ENCODE peak calls at places on chromosomes 2 and 18, in six cellular contexts. One of them, this sample, is unnamed.

GRCh38 chr2:174965992-174966789 is 39.0 kb downstream of the CHN1 start:
- DNase-seq in IMR-90: peak; percentile 42
- DNase-seq in cardiac muscle cell: peak; percentile 46
- DNase-seq in esophagus squamous epithelium: no peak
- DNase-seq in PC-9: no peak
- DNase-seq in fibroblast of lung: peak; percentile 59
- DNase-seq in this sample: no peak

GRCh38 chr18:36158261-36158867 is 28.7 kb downstream of the ELP2 start:
- DNase-seq in IMR-90: peak; percentile 94
- DNase-seq in cardiac muscle cell: peak; percentile 65
- DNase-seq in esophagus squamous epithelium: no peak
- DNase-seq in PC-9: no peak
- DNase-seq in fibroblast of lung: peak; percentile 82
- DNase-seq in this sample: no peak

GRCh38 chr2:166960702-166961101 is 72.4 kb downstream of the XIRP2 start:
- DNase-seq in IMR-90: no peak
- DNase-seq in cardiac muscle cell: no peak
- DNase-seq in esophagus squamous epithelium: no peak
- DNase-seq in PC-9: no peak
- DNase-seq in fibroblast of lung: no peak
- DNase-seq in this sample: no peak

GRCh38 chr2:206996556-206997065 is 57.3 kb downstream of the CPO start:
- DNase-seq in IMR-90: no peak
- DNase-seq in cardiac muscle cell: no peak
- DNase-seq in esophagus squamous epithelium: no peak
- DNase-seq in PC-9: no peak
- DNase-seq in fibroblast of lung: no peak
- DNase-seq in this sample: no peak

GRCh38 chr2:201984333-201984732 is 49.3 kb upstream of the FZD7 start:
- DNase-seq in IMR-90: no peak
- DNase-seq in cardiac muscle cell: no peak
- DNase-seq in esophagus squamous epithelium: no peak
- DNase-seq in PC-9: no peak
- DNase-seq in fibroblast of lung: no peak
- DNase-seq in this sample: no peak

GRCh38 chr2:160324161-160324768 is 124.2 kb upstream of the ITGB6 start:
- DNase-seq in IMR-90: peak; percentile 70
- DNase-seq in cardiac muscle cell: peak; percentile 75
- DNase-seq in esophagus squamous epithelium: no peak
- DNase-seq in PC-9: peak; percentile 27
- DNase-seq in fibroblast of lung: peak; percentile 77
- DNase-seq in this sample: no peak

GRCh38 chr2:205675861-205676516 is 6.3 kb upstream of the NRP2 start:
- DNase-seq in IMR-90: peak; percentile 85
- DNase-seq in cardiac muscle cell: peak; percentile 84
- DNase-seq in esophagus squamous epithelium: no peak
- DNase-seq in PC-9: no peak
- DNase-seq in fibroblast of lung: peak; percentile 86
- DNase-seq in this sample: no peak

GRCh38 chr18:2293109-2293839 is 278.0 kb downstream of the METTL4 start:
- DNase-seq in IMR-90: no peak
- DNase-seq in cardiac muscle cell: no peak
- DNase-seq in esophagus squamous epithelium: no peak
- DNase-seq in PC-9: peak; percentile 7
- DNase-seq in fibroblast of lung: no peak
- DNase-seq in this sample: no peak

GRCh38 chr18:48918660-48919415 is 31.9 kb downstream of the SMAD7 start:
- DNase-seq in IMR-90: no peak
- DNase-seq in cardiac muscle cell: no peak
- DNase-seq in esophagus squamous epithelium: no peak
- DNase-seq in PC-9: no peak
- DNase-seq in fibroblast of lung: no peak
- DNase-seq in this sample: no peak

GRCh38 chr18:31102941-31103340 is 720 bp upstream of the DSC2 start:
- DNase-seq in IMR-90: no peak
- DNase-seq in cardiac muscle cell: no peak
- DNase-seq in esophagus squamous epithelium: no peak
- DNase-seq in PC-9: no peak
- DNase-seq in fibroblast of lung: no peak
- DNase-seq in this sample: no peak
- TF ChIP-seq CTCF in IMR-90: no peak
- TF ChIP-seq CTCF in cardiac muscle cell: no peak
- TF ChIP-seq CTCF in esophagus squamous epithelium: no peak
- TF ChIP-seq CTCF in PC-9: no peak
- TF ChIP-seq CTCF in fibroblast of lung: no peak
- TF ChIP-seq CTCF in this sample: no peak

GRCh38 chr2:233262562-233262961 is 11.1 kb downstream of the ATG16L1 start:
- DNase-seq in IMR-90: no peak
- DNase-seq in cardiac muscle cell: no peak
- DNase-seq in esophagus squamous epithelium: no peak
- DNase-seq in PC-9: no peak
- DNase-seq in fibroblast of lung: no peak
- DNase-seq in this sample: no peak

GRCh38 chr2:233263045-233263570 is 11.6 kb downstream of the ATG16L1 start:
- DNase-seq in IMR-90: no peak
- DNase-seq in cardiac muscle cell: no peak
- DNase-seq in esophagus squamous epithelium: no peak
- DNase-seq in PC-9: no peak
- DNase-seq in fibroblast of lung: no peak
- DNase-seq in this sample: no peak

GRCh38 chr2:233266481-233266880 is 15.0 kb downstream of the ATG16L1 start:
- DNase-seq in IMR-90: no peak
- DNase-seq in cardiac muscle cell: no peak
- DNase-seq in esophagus squamous epithelium: no peak
- DNase-seq in PC-9: no peak
- DNase-seq in fibroblast of lung: no peak
- DNase-seq in this sample: no peak

GRCh38 chr2:233265899-233266431 is 14.5 kb downstream of the ATG16L1 start:
- DNase-seq in IMR-90: no peak
- DNase-seq in cardiac muscle cell: no peak
- DNase-seq in esophagus squamous epithelium: no peak
- DNase-seq in PC-9: no peak
- DNase-seq in fibroblast of lung: no peak
- DNase-seq in this sample: no peak

GRCh38 chr2:233264667-233265066 is 13.2 kb downstream of the ATG16L1 start:
- DNase-seq in IMR-90: no peak
- DNase-seq in cardiac muscle cell: no peak
- DNase-seq in esophagus squamous epithelium: no peak
- DNase-seq in PC-9: no peak
- DNase-seq in fibroblast of lung: no peak
- DNase-seq in this sample: no peak
- H3K36me3 ChIP-seq in IMR-90: peaks cover 50% of the 10 kb centered on the region
- H3K36me3 ChIP-seq in cardiac muscle cell: peaks cover 43% of the 10 kb centered on the region
- H3K36me3 ChIP-seq in esophagus squamous epithelium: peaks cover 24% of the 10 kb centered on the region
- H3K36me3 ChIP-seq in PC-9: peaks cover 87% of the 10 kb centered on the region
- H3K36me3 ChIP-seq in fibroblast of lung: peaks cover 13% of the 10 kb centered on the region
- H3K36me3 ChIP-seq in this sample: peaks cover 24% of the 10 kb centered on the region

GRCh38 chr2:108390340-108390739 is 12.6 kb downstream of the SULT1C4 start:
- DNase-seq in IMR-90: no peak
- DNase-seq in cardiac muscle cell: no peak
- DNase-seq in esophagus squamous epithelium: no peak
- DNase-seq in PC-9: no peak
- DNase-seq in fibroblast of lung: no peak
- DNase-seq in this sample: no peak
- TF ChIP-seq CTCF in IMR-90: no peak
- TF ChIP-seq CTCF in cardiac muscle cell: no peak
- TF ChIP-seq CTCF in esophagus squamous epithelium: no peak
- TF ChIP-seq CTCF in PC-9: no peak
- TF ChIP-seq CTCF in fibroblast of lung: no peak
- TF ChIP-seq CTCF in this sample: no peak

GRCh38 chr2:96859338-96859649 is 1.5 kb upstream of the ANKRD39 start:
- DNase-seq in IMR-90: no peak
- DNase-seq in cardiac muscle cell: no peak
- DNase-seq in esophagus squamous epithelium: no peak
- DNase-seq in PC-9: no peak
- DNase-seq in fibroblast of lung: no peak
- DNase-seq in this sample: no peak

GRCh38 chr2:96859681-96860064 is 1.9 kb upstream of the ANKRD39 start:
- DNase-seq in IMR-90: no peak
- DNase-seq in cardiac muscle cell: no peak
- DNase-seq in esophagus squamous epithelium: no peak
- DNase-seq in PC-9: no peak
- DNase-seq in fibroblast of lung: no peak
- DNase-seq in this sample: no peak

GRCh38 chr2:96861074-96861473 is 3.3 kb upstream of the ANKRD39 start:
- DNase-seq in IMR-90: no peak
- DNase-seq in cardiac muscle cell: no peak
- DNase-seq in esophagus squamous epithelium: no peak
- DNase-seq in PC-9: no peak
- DNase-seq in fibroblast of lung: no peak
- DNase-seq in this sample: no peak

GRCh38 chr2:96856776-96857673 is 791 bp downstream of the ANKRD39 start:
- DNase-seq in IMR-90: no peak
- DNase-seq in cardiac muscle cell: no peak
- DNase-seq in esophagus squamous epithelium: no peak
- DNase-seq in PC-9: no peak
- DNase-seq in fibroblast of lung: peak; percentile 25
- DNase-seq in this sample: no peak

GRCh38 chr2:96860065-96861029 is 2.5 kb upstream of the ANKRD39 start:
- DNase-seq in IMR-90: no peak
- DNase-seq in cardiac muscle cell: no peak
- DNase-seq in esophagus squamous epithelium: no peak
- DNase-seq in PC-9: no peak
- DNase-seq in fibroblast of lung: peak; percentile 17
- DNase-seq in this sample: no peak
- H3K36me3 ChIP-seq in IMR-90: peaks cover 48% of the 10 kb centered on the region
- H3K36me3 ChIP-seq in cardiac muscle cell: peaks cover 45% of the 10 kb centered on the region
- H3K36me3 ChIP-seq in esophagus squamous epithelium: peaks cover 41% of the 10 kb centered on the region
- H3K36me3 ChIP-seq in PC-9: peaks cover 33% of the 10 kb centered on the region
- H3K36me3 ChIP-seq in fibroblast of lung: peaks cover 36% of the 10 kb centered on the region
- H3K36me3 ChIP-seq in this sample: peaks cover 19% of the 10 kb centered on the region

DNA sequence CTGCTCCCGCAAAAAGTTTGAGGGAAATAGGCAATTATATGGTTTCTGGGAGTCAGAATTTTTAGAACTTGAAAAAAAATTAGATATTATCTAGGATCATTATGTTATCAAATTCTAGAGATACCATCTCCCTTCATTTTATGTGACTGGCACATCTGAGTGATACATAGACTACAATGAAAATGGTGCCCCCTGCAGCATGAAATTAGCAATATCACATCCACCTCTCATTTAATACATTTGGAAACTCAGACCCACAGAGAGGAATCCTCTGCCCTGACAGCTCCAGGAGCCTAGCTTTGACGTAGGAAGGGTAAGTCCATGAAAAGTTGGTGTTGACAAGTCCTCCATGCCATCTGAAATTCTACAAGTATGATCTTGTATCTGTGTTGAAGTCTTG is 381.6 kb downstream of the SUCLG1 start:
- DNase-seq in IMR-90: no peak
- DNase-seq in cardiac muscle cell: peak; percentile 2
- DNase-seq in esophagus squamous epithelium: no peak
- DNase-seq in PC-9: no peak
- DNase-seq in fibroblast of lung: peak; percentile 0
- DNase-seq in this sample: no peak
- TF ChIP-seq CTCF in IMR-90: peak; percentile 35
- TF ChIP-seq CTCF in cardiac muscle cell: peak; percentile 18
- TF ChIP-seq CTCF in esophagus squamous epithelium: peak; percentile 30
- TF ChIP-seq CTCF in PC-9: peak; percentile 59
- TF ChIP-seq CTCF in fibroblast of lung: peak; percentile 35
- TF ChIP-seq CTCF in this sample: peak; percentile 33

GRCh38 chr2:42327125-42327524 is 33.9 kb downstream of the COX7A2L start:
- DNase-seq in IMR-90: no peak
- DNase-seq in cardiac muscle cell: no peak
- DNase-seq in esophagus squamous epithelium: no peak
- DNase-seq in PC-9: no peak
- DNase-seq in fibroblast of lung: no peak
- DNase-seq in this sample: no peak
- H3K36me3 ChIP-seq in IMR-90: peaks cover 14% of the 10 kb centered on the region
- H3K36me3 ChIP-seq in cardiac muscle cell: peaks cover 75% of the 10 kb centered on the region
- H3K36me3 ChIP-seq in esophagus squamous epithelium: no peaks in the 10 kb centered on the region
- H3K36me3 ChIP-seq in PC-9: peaks cover 23% of the 10 kb centered on the region
- H3K36me3 ChIP-seq in fibroblast of lung: peaks cover 7% of the 10 kb centered on the region
- H3K36me3 ChIP-seq in this sample: peaks cover 7% of the 10 kb centered on the region

DNA sequence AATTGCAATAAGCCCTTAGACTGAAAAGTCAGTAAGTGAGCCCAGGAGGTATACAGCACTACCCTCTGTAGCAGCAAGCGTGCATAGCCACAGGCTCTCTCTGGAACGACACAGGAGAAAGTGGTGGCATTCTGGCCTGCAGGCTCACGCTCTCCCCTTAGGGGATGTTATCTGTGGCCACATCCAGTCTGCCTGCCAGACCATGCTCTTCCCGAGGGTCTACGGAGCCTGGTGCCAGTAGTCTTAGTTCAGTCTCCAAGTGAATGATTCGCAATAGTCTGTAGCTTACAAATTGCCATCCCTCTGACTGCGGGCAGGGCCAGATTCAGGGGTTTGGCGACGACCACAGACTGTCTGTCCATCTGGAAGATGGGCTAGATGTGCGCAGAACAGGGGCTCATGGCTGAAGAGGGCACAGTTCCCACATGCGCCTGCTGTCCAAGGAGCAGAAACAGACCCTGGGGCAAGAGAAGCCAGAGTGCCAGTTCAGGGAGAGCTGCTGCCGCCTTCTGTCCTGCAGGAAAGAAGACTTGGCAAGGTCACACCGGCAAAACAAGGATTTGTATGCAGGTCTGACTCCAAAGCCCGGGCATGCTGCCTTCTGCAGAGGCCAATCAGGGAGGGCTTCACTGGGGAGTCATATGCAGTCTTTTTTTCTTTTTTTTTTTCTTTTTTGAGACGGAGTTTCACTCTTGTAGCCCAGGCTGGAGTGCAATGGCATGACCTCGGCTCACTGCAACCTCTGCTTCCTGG is 3.5 kb upstream of the KLF11 start:
- DNase-seq in IMR-90: no peak
- DNase-seq in cardiac muscle cell: no peak
- DNase-seq in esophagus squamous epithelium: no peak
- DNase-seq in PC-9: no peak
- DNase-seq in fibroblast of lung: no peak
- DNase-seq in this sample: no peak
- TF ChIP-seq CTCF in IMR-90: no peak
- TF ChIP-seq CTCF in cardiac muscle cell: no peak
- TF ChIP-seq CTCF in esophagus squamous epithelium: peak; percentile 4
- TF ChIP-seq CTCF in PC-9: no peak
- TF ChIP-seq CTCF in fibroblast of lung: no peak
- TF ChIP-seq CTCF in this sample: no peak

DNA sequence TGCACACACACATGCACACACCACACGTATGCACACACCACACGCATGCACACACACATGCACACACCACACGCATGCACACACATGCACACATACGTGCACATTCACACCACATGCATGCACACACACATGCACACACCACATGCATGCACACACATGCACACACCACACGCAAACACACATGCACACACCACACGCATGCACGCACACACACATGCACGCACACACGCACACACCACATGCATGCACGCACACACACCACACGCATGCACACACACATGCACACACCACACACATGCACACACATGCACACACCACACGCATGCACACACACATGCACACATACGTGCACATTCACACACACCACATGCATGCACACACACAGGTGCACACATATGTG is 169.8 kb upstream of the SALL3 start:
- DNase-seq in IMR-90: no peak
- DNase-seq in cardiac muscle cell: no peak
- DNase-seq in esophagus squamous epithelium: no peak
- DNase-seq in PC-9: no peak
- DNase-seq in fibroblast of lung: no peak
- DNase-seq in this sample: no peak
- H3K36me3 ChIP-seq in IMR-90: no peaks in the 10 kb centered on the region
- H3K36me3 ChIP-seq in cardiac muscle cell: no peaks in the 10 kb centered on the region
- H3K36me3 ChIP-seq in esophagus squamous epithelium: no peaks in the 10 kb centered on the region
- H3K36me3 ChIP-seq in PC-9: no peaks in the 10 kb centered on the region
- H3K36me3 ChIP-seq in fibroblast of lung: no peaks in the 10 kb centered on the region
- H3K36me3 ChIP-seq in this sample: no peaks in the 10 kb centered on the region